ENCODE peak calls at places on chromosomes 4 and X, in five cellular contexts. K is cardiac fibroblast, H is WTC11, D is SK-MEL-5, Y is mesothelial cell of epicardium. L is an unnamed sample.

GRCh38 chr4:90727938-90728337 is 600.7 kb downstream of the CCSER1 start:
- DNase-seq in D (no peak), K (no peak), Y (no peak), H (peak; percentile 62), L (no peak)

GRCh38 chrX:27583976-27584375 is 6.2 kb upstream of the DCAF8L2 start:
- DNase-seq in D (peak; percentile 52), K (no peak), H (no peak), Y (no peak), L (no peak)

GRCh38 chrX:41921492-41922124 is 1.7 kb downstream of the CASK start:
- DNase-seq in D (no peak), K (peak; percentile 64), H (no peak), Y (no peak), L (no peak)

GRCh38 chr4:56863441-56864129 is 42.1 kb upstream of the SPINK2 start:
- DNase-seq in D (no peak), H (no peak), Y (no peak), K (no peak), L (no peak)

GRCh38 chrX:40174594-40175415 is 77.0 kb upstream of the BCOR start:
- DNase-seq in D (peak; percentile 48), H (peak; percentile 48), K (peak; percentile 46), Y (no peak), L (no peak)

GRCh38 chrX:9352683-9353430 is 112.0 kb upstream of the TBL1X start:
- DNase-seq in Y (no peak), H (no peak), D (peak; percentile 4), K (peak; percentile 84), L (no peak)

GRCh38 chrX:134604701-134605271 is 53.5 kb downstream of the PLAC1 start:
- DNase-seq in Y (no peak), K (peak; percentile 39), D (peak; percentile 89), H (no peak), L (peak; percentile 74)

GRCh38 chrX:18406531-18407266 is 18.7 kb upstream of the CDKL5 start:
- DNase-seq in D (no peak), H (no peak), Y (no peak), K (no peak), L (no peak)

GRCh38 chr4:153347117-153347516 is 2.6 kb downstream of the MND1 start:
- DNase-seq in K (no peak), Y (no peak), D (no peak), H (no peak), L (no peak)

GRCh38 chr4:65007841-65008439 is 598.7 kb upstream of the TECRL start:
- DNase-seq in Y (no peak), H (peak; percentile 23), D (peak; percentile 65), K (peak; percentile 66), L (peak; percentile 63)

GRCh38 chrX:56397636-56398035 is 165.5 kb downstream of the KLF8 start:
- DNase-seq in Y (no peak), D (no peak), K (no peak), H (no peak), L (no peak)

GRCh38 chr4:81839347-81840042 is 367.8 kb upstream of the RASGEF1B start:
- DNase-seq in H (no peak), D (peak; percentile 43), K (no peak), Y (no peak), L (no peak)

GRCh38 chr4:4990857-4991540 is 28.3 kb downstream of the CYTL1 start:
- DNase-seq in Y (no peak), K (peak; percentile 54), H (no peak), D (peak; percentile 38), L (no peak)

GRCh38 chrX:78945186-78945912 is at the start of gene P2RY10:
- DNase-seq in K (no peak), H (no peak), D (no peak), Y (no peak), L (no peak)

GRCh38 chrX:74537011-74537390 is 77.4 kb downstream of the RLIM start:
- DNase-seq in D (no peak), H (peak; percentile 14), K (peak; percentile 38), Y (no peak), L (no peak)

GRCh38 chr4:93346840-93347239 is 481.7 kb upstream of the ATOH1 start:
- DNase-seq in H (peak; percentile 14), Y (no peak), K (no peak), D (no peak), L (no peak)

GRCh38 chr4:172390341-172390740 is 577.1 kb downstream of the GALNTL6 start:
- DNase-seq in H (no peak), K (no peak), Y (no peak), D (no peak), L (no peak)

GRCh38 chrX:103556941-103557340 is 28.4 kb upstream of the TCEAL4 start:
- DNase-seq in D (no peak), H (no peak), K (no peak), Y (no peak), L (no peak)

GRCh38 chrX:3651272-3651671 is 62.2 kb downstream of the PRKX start:
- DNase-seq in Y (no peak), H (no peak), K (peak; percentile 56), D (peak; percentile 32), L (no peak)

GRCh38 chr4:2939383-2940243 is 23.6 kb downstream of the NOP14 start:
- DNase-seq in Y (no peak), H (no peak), K (no peak), D (no peak), L (peak; percentile 26)

GRCh38 chr4:153018716-153019115 is 82.6 kb downstream of the FHDC1 start:
- DNase-seq in Y (no peak), K (no peak), H (no peak), D (no peak), L (no peak)

GRCh38 chr4:78596111-78596742 is 44.7 kb downstream of the ANXA3 start:
- DNase-seq in K (no peak), Y (no peak), D (no peak), H (no peak), L (no peak)

GRCh38 chr4:1400861-1401408 is 5.3 kb downstream of the NKX1-1 start:
- DNase-seq in D (no peak), H (peak; percentile 14), K (no peak), Y (no peak), L (peak; percentile 45)

GRCh38 chr4:138445098-138445497 is 202.9 kb upstream of the SLC7A11 start:
- DNase-seq in H (no peak), Y (no peak), K (peak; percentile 9), D (no peak), L (no peak)

GRCh38 chr4:14452001-14452400 is 550.3 kb upstream of the CPEB2 start:
- DNase-seq in D (no peak), H (no peak), K (no peak), Y (no peak), L (no peak)

GRCh38 chrX:40581333-40581910 is 652 bp downstream of the ATP6AP2 start:
- DNase-seq in Y (no peak), H (no peak), D (peak; percentile 0), K (peak; percentile 68), L (no peak)

GRCh38 chr4:76539979-76540378 is 105.0 kb downstream of the SHROOM3 start:
- DNase-seq in H (peak; percentile 29), K (peak; percentile 35), Y (no peak), D (no peak), L (no peak)

GRCh38 chrX:6678313-6678712 is 143.4 kb upstream of the VCX3A start:
- DNase-seq in D (no peak), K (no peak), Y (no peak), H (no peak), L (no peak)

GRCh38 chr4:15702941-15703403 is at the start of gene BST1:
- DNase-seq in Y (no peak), D (no peak), H (peak; percentile 69), K (peak; percentile 63), L (no peak)

GRCh38 chr4:138938371-138938699 is 77.2 kb upstream of the NOCT start:
- DNase-seq in D (peak; percentile 59), Y (no peak), H (no peak), K (peak; percentile 64), L (peak; percentile 44)

GRCh38 chr4:74948279-74948678 is 15.4 kb downstream of the PARM1 start:
- DNase-seq in H (no peak), D (no peak), Y (no peak), K (no peak), L (no peak)